ENCODE peak calls at places on chromosome 12, in four cellular contexts. One of them, this sample, is unnamed.

GRCh38 chr12:8698830-8699330 is 1.1 kb downstream of the RIMKLB start:
- DNase-seq in NCI-H2227 treated with DMSO at 0.1 percent for 48 hours: no peak
- DNase-seq in posterior cingulate gyrus: no peak
- DNase-seq in activated CD4-positive, CD25-positive, alpha-beta regulatory T cell treated with anti-CD3 and anti-CD28 coated beads, Interleukin-2, amount 50 U/mL, for 72 hours: no peak
- DNase-seq in this sample: no peak

GRCh38 chr12:7555752-7556151 is 52.2 kb upstream of the CD163 start:
- DNase-seq in posterior cingulate gyrus: no peak
- DNase-seq in activated CD4-positive, CD25-positive, alpha-beta regulatory T cell treated with anti-CD3 and anti-CD28 coated beads, Interleukin-2, amount 50 U/mL, for 72 hours: no peak
- DNase-seq in NCI-H2227 treated with DMSO at 0.1 percent for 48 hours: no peak
- DNase-seq in this sample: no peak

GRCh38 chr12:117408161-117408791 is 46.9 kb upstream of the NOS1 start:
- DNase-seq in activated CD4-positive, CD25-positive, alpha-beta regulatory T cell treated with anti-CD3 and anti-CD28 coated beads, Interleukin-2, amount 50 U/mL, for 72 hours: no peak
- DNase-seq in NCI-H2227 treated with DMSO at 0.1 percent for 48 hours: no peak
- DNase-seq in posterior cingulate gyrus: peak; percentile 10
- DNase-seq in this sample: no peak

GRCh38 chr12:51683763-51684357 is 92.8 kb downstream of the SCN8A start:
- DNase-seq in NCI-H2227 treated with DMSO at 0.1 percent for 48 hours: no peak
- DNase-seq in posterior cingulate gyrus: no peak
- DNase-seq in activated CD4-positive, CD25-positive, alpha-beta regulatory T cell treated with anti-CD3 and anti-CD28 coated beads, Interleukin-2, amount 50 U/mL, for 72 hours: no peak
- DNase-seq in this sample: no peak

GRCh38 chr12:109963743-109964429 is 32.3 kb downstream of the GIT2 start:
- DNase-seq in posterior cingulate gyrus: no peak
- DNase-seq in NCI-H2227 treated with DMSO at 0.1 percent for 48 hours: no peak
- DNase-seq in activated CD4-positive, CD25-positive, alpha-beta regulatory T cell treated with anti-CD3 and anti-CD28 coated beads, Interleukin-2, amount 50 U/mL, for 72 hours: no peak
- DNase-seq in this sample: no peak

GRCh38 chr12:130104114-130104513 is 58.1 kb upstream of the FZD10 start:
- DNase-seq in activated CD4-positive, CD25-positive, alpha-beta regulatory T cell treated with anti-CD3 and anti-CD28 coated beads, Interleukin-2, amount 50 U/mL, for 72 hours: no peak
- DNase-seq in NCI-H2227 treated with DMSO at 0.1 percent for 48 hours: no peak
- DNase-seq in posterior cingulate gyrus: no peak
- DNase-seq in this sample: no peak

GRCh38 chr12:52036587-52037171 is 14.6 kb upstream of the NR4A1 start:
- DNase-seq in activated CD4-positive, CD25-positive, alpha-beta regulatory T cell treated with anti-CD3 and anti-CD28 coated beads, Interleukin-2, amount 50 U/mL, for 72 hours: peak; percentile 78
- DNase-seq in posterior cingulate gyrus: peak; percentile 82
- DNase-seq in NCI-H2227 treated with DMSO at 0.1 percent for 48 hours: peak; percentile 32
- DNase-seq in this sample: peak; percentile 86

GRCh38 chr12:109678732-109679131 is 34.9 kb upstream of the FAM222A start:
- DNase-seq in activated CD4-positive, CD25-positive, alpha-beta regulatory T cell treated with anti-CD3 and anti-CD28 coated beads, Interleukin-2, amount 50 U/mL, for 72 hours: no peak
- DNase-seq in NCI-H2227 treated with DMSO at 0.1 percent for 48 hours: peak; percentile 31
- DNase-seq in posterior cingulate gyrus: no peak
- DNase-seq in this sample: no peak

GRCh38 chr12:123681605-123682004 is 10.7 kb downstream of the TCTN2 start:
- DNase-seq in activated CD4-positive, CD25-positive, alpha-beta regulatory T cell treated with anti-CD3 and anti-CD28 coated beads, Interleukin-2, amount 50 U/mL, for 72 hours: no peak
- DNase-seq in posterior cingulate gyrus: no peak
- DNase-seq in NCI-H2227 treated with DMSO at 0.1 percent for 48 hours: no peak
- DNase-seq in this sample: no peak

This sample was measured in T-helper 9 cell.